ENCODE peak calls at places on chromosomes 7 and 10, in ten cellular contexts. One of them, this sample, is unnamed.

GRCh38 chr10:34813626-34814227 is 1.4 kb downstream of the PARD3 start:
- DNase-seq in tibial nerve: no peak
- DNase-seq in colonic mucosa: peak
- DNase-seq in transverse colon: peak
- DNase-seq in A549: peak
- DNase-seq in epithelial cell of esophagus: peak
- DNase-seq in foreskin fibroblast: peak
- DNase-seq in fibroblast of lung: peak
- DNase-seq in hepatocyte: peak
- DNase-seq in thyroid gland: peak
- DNase-seq in this sample: no peak

GRCh38 chr7:135684134-135684533 is 21.8 kb downstream of the STMP1 start:
- DNase-seq in hepatocyte: no peak
- DNase-seq in thyroid gland: no peak
- DNase-seq in A549: no peak
- DNase-seq in transverse colon: no peak
- DNase-seq in epithelial cell of esophagus: no peak
- DNase-seq in tibial nerve: no peak
- DNase-seq in colonic mucosa: no peak
- DNase-seq in fibroblast of lung: peak
- DNase-seq in foreskin fibroblast: peak
- DNase-seq in this sample: no peak

GRCh38 chr7:93159490-93159889 is 11.3 kb upstream of the SAMD9L start:
- DNase-seq in tibial nerve: no peak
- DNase-seq in A549: no peak
- DNase-seq in thyroid gland: no peak
- DNase-seq in foreskin fibroblast: peak
- DNase-seq in fibroblast of lung: peak
- DNase-seq in transverse colon: no peak
- DNase-seq in epithelial cell of esophagus: no peak
- DNase-seq in hepatocyte: no peak
- DNase-seq in colonic mucosa: no peak
- DNase-seq in this sample: no peak

GRCh38 chr7:95999481-95999880 is 227.1 kb downstream of the DYNC1I1 start:
- DNase-seq in tibial nerve: no peak
- DNase-seq in epithelial cell of esophagus: no peak
- DNase-seq in transverse colon: no peak
- DNase-seq in A549: no peak
- DNase-seq in thyroid gland: no peak
- DNase-seq in fibroblast of lung: no peak
- DNase-seq in foreskin fibroblast: peak
- DNase-seq in colonic mucosa: no peak
- DNase-seq in hepatocyte: no peak
- DNase-seq in this sample: no peak

GRCh38 chr7:137441451-137441850 is 97.9 kb upstream of the PTN start:
- DNase-seq in epithelial cell of esophagus: no peak
- DNase-seq in colonic mucosa: no peak
- DNase-seq in A549: no peak
- DNase-seq in hepatocyte: no peak
- DNase-seq in foreskin fibroblast: no peak
- DNase-seq in thyroid gland: no peak
- DNase-seq in tibial nerve: no peak
- DNase-seq in fibroblast of lung: no peak
- DNase-seq in transverse colon: no peak
- DNase-seq in this sample: no peak

GRCh38 chr10:17453035-17453376 is 1.4 kb downstream of the ST8SIA6 start:
- DNase-seq in hepatocyte: no peak
- DNase-seq in thyroid gland: no peak
- DNase-seq in A549: no peak
- DNase-seq in foreskin fibroblast: no peak
- DNase-seq in epithelial cell of esophagus: no peak
- DNase-seq in tibial nerve: no peak
- DNase-seq in colonic mucosa: no peak
- DNase-seq in transverse colon: no peak
- DNase-seq in fibroblast of lung: no peak
- DNase-seq in this sample: no peak

GRCh38 chr10:133388265-133388972 is 5.5 kb upstream of the MTG1 start:
- DNase-seq in hepatocyte: no peak
- DNase-seq in transverse colon: no peak
- DNase-seq in thyroid gland: no peak
- DNase-seq in epithelial cell of esophagus: no peak
- DNase-seq in A549: peak
- DNase-seq in tibial nerve: no peak
- DNase-seq in fibroblast of lung: no peak
- DNase-seq in colonic mucosa: no peak
- DNase-seq in foreskin fibroblast: no peak
- DNase-seq in this sample: no peak

GRCh38 chr7:46486264-46487206 is 565.5 kb upstream of the IGFBP3 start:
- DNase-seq in hepatocyte: peak
- DNase-seq in foreskin fibroblast: peak
- DNase-seq in transverse colon: peak
- DNase-seq in fibroblast of lung: peak
- DNase-seq in epithelial cell of esophagus: peak
- DNase-seq in tibial nerve: peak
- DNase-seq in colonic mucosa: peak
- DNase-seq in thyroid gland: no peak
- DNase-seq in A549: peak
- DNase-seq in this sample: no peak

DNA sequence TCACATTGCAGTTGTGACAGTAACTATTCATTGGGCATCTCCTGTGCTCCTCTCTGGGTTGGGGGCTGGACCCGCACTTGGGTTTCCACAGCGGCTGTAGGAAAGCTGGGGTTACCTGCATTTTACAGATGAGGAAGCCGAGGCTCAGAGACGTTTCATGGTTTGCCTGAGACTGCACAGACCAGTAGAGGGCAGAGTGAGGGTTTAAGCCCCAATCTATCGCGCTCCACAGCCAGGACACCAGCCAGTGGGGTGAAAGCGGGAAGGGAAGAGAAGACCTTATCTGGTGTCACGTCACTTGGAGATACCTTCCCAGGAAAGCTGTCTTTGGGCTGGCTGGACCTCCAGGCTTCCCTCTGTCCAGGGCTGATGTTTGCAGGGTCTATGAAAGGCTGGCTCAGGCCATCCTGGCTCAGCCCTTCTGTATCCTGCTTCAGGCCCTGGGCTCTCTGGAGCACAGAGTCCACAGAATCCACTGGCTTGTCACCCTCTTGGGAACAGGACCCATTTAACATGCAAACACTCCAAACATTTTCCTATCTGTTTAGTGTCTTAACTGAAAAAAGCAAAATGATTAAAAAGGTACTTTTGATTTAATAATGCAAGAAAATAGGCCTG is 167.7 kb downstream of the EMX2 start:
- DNase-seq in A549: peak
- DNase-seq in tibial nerve: no peak
- DNase-seq in foreskin fibroblast: no peak
- DNase-seq in epithelial cell of esophagus: no peak
- DNase-seq in thyroid gland: no peak
- DNase-seq in hepatocyte: no peak
- DNase-seq in transverse colon: no peak
- DNase-seq in colonic mucosa: no peak
- DNase-seq in fibroblast of lung: no peak
- DNase-seq in this sample: no peak
- TF ChIP-seq CTCF in A549: peak
- TF ChIP-seq CTCF in tibial nerve: no peak
- TF ChIP-seq CTCF in foreskin fibroblast: no peak
- TF ChIP-seq CTCF in epithelial cell of esophagus: no peak
- TF ChIP-seq CTCF in thyroid gland: no peak
- TF ChIP-seq CTCF in hepatocyte: no peak
- TF ChIP-seq CTCF in transverse colon: no peak
- TF ChIP-seq CTCF in colonic mucosa: no peak
- TF ChIP-seq CTCF in fibroblast of lung: no peak
- TF ChIP-seq CTCF in this sample: peak

GRCh38 chr10:103548581-103549348 is 55.3 kb downstream of the NEURL1 start:
- DNase-seq in epithelial cell of esophagus: no peak
- DNase-seq in hepatocyte: peak
- DNase-seq in thyroid gland: no peak
- DNase-seq in colonic mucosa: peak
- DNase-seq in transverse colon: peak
- DNase-seq in fibroblast of lung: no peak
- DNase-seq in A549: no peak
- DNase-seq in tibial nerve: no peak
- DNase-seq in foreskin fibroblast: no peak
- DNase-seq in this sample: no peak

GRCh38 chr10:103546401-103546800 is 52.9 kb downstream of the NEURL1 start:
- DNase-seq in foreskin fibroblast: no peak
- DNase-seq in fibroblast of lung: no peak
- DNase-seq in colonic mucosa: no peak
- DNase-seq in thyroid gland: no peak
- DNase-seq in epithelial cell of esophagus: no peak
- DNase-seq in transverse colon: no peak
- DNase-seq in hepatocyte: no peak
- DNase-seq in A549: no peak
- DNase-seq in tibial nerve: no peak
- DNase-seq in this sample: no peak

GRCh38 chr10:103547391-103547946 is 54.0 kb downstream of the NEURL1 start:
- DNase-seq in A549: no peak
- DNase-seq in colonic mucosa: peak
- DNase-seq in foreskin fibroblast: no peak
- DNase-seq in hepatocyte: peak
- DNase-seq in fibroblast of lung: no peak
- DNase-seq in epithelial cell of esophagus: no peak
- DNase-seq in transverse colon: no peak
- DNase-seq in thyroid gland: no peak
- DNase-seq in tibial nerve: no peak
- DNase-seq in this sample: no peak

GRCh38 chr10:103549349-103549685 is 55.8 kb downstream of the NEURL1 start:
- DNase-seq in tibial nerve: no peak
- DNase-seq in thyroid gland: no peak
- DNase-seq in A549: no peak
- DNase-seq in hepatocyte: no peak
- DNase-seq in epithelial cell of esophagus: no peak
- DNase-seq in colonic mucosa: no peak
- DNase-seq in transverse colon: no peak
- DNase-seq in fibroblast of lung: no peak
- DNase-seq in foreskin fibroblast: no peak
- DNase-seq in this sample: no peak

GRCh38 chr10:103548006-103548405 is 54.5 kb downstream of the NEURL1 start:
- DNase-seq in epithelial cell of esophagus: no peak
- DNase-seq in tibial nerve: no peak
- DNase-seq in A549: no peak
- DNase-seq in foreskin fibroblast: no peak
- DNase-seq in transverse colon: no peak
- DNase-seq in thyroid gland: no peak
- DNase-seq in hepatocyte: no peak
- DNase-seq in fibroblast of lung: no peak
- DNase-seq in colonic mucosa: no peak
- DNase-seq in this sample: no peak
- H3K4me3 ChIP-seq in epithelial cell of esophagus: no peak
- H3K4me3 ChIP-seq in tibial nerve: no peak
- H3K4me3 ChIP-seq in A549: no peak
- H3K4me3 ChIP-seq in foreskin fibroblast: no peak
- H3K4me3 ChIP-seq in transverse colon: no peak
- H3K4me3 ChIP-seq in thyroid gland: no peak
- H3K4me3 ChIP-seq in hepatocyte: no peak
- H3K4me3 ChIP-seq in fibroblast of lung: no peak
- H3K4me3 ChIP-seq in colonic mucosa: no peak
- H3K4me3 ChIP-seq in this sample: no peak

GRCh38 chr10:128265596-128265995 is 139.4 kb upstream of the MKI67 start:
- DNase-seq in thyroid gland: no peak
- DNase-seq in tibial nerve: no peak
- DNase-seq in epithelial cell of esophagus: no peak
- DNase-seq in hepatocyte: no peak
- DNase-seq in A549: no peak
- DNase-seq in foreskin fibroblast: no peak
- DNase-seq in fibroblast of lung: no peak
- DNase-seq in transverse colon: no peak
- DNase-seq in colonic mucosa: no peak
- DNase-seq in this sample: no peak

GRCh38 chr10:128263891-128264688 is 137.9 kb upstream of the MKI67 start:
- DNase-seq in epithelial cell of esophagus: peak
- DNase-seq in A549: peak
- DNase-seq in hepatocyte: peak
- DNase-seq in thyroid gland: peak
- DNase-seq in tibial nerve: peak
- DNase-seq in fibroblast of lung: peak
- DNase-seq in foreskin fibroblast: peak
- DNase-seq in transverse colon: peak
- DNase-seq in colonic mucosa: peak
- DNase-seq in this sample: no peak

GRCh38 chr10:128267581-128267980 is 141.4 kb upstream of the MKI67 start:
- DNase-seq in foreskin fibroblast: no peak
- DNase-seq in fibroblast of lung: no peak
- DNase-seq in A549: no peak
- DNase-seq in colonic mucosa: no peak
- DNase-seq in transverse colon: no peak
- DNase-seq in tibial nerve: no peak
- DNase-seq in thyroid gland: no peak
- DNase-seq in epithelial cell of esophagus: no peak
- DNase-seq in hepatocyte: no peak
- DNase-seq in this sample: no peak

GRCh38 chr10:128268015-128268722 is 141.9 kb upstream of the MKI67 start:
- DNase-seq in fibroblast of lung: peak
- DNase-seq in colonic mucosa: no peak
- DNase-seq in foreskin fibroblast: no peak
- DNase-seq in tibial nerve: no peak
- DNase-seq in A549: peak
- DNase-seq in transverse colon: no peak
- DNase-seq in hepatocyte: peak
- DNase-seq in thyroid gland: peak
- DNase-seq in epithelial cell of esophagus: no peak
- DNase-seq in this sample: no peak
- TF ChIP-seq CTCF in fibroblast of lung: no peak
- TF ChIP-seq CTCF in colonic mucosa: no peak
- TF ChIP-seq CTCF in foreskin fibroblast: no peak
- TF ChIP-seq CTCF in tibial nerve: peak
- TF ChIP-seq CTCF in A549: peak
- TF ChIP-seq CTCF in transverse colon: no peak
- TF ChIP-seq CTCF in hepatocyte: peak
- TF ChIP-seq CTCF in thyroid gland: no peak
- TF ChIP-seq CTCF in epithelial cell of esophagus: peak
- TF ChIP-seq CTCF in this sample: peak

DNA sequence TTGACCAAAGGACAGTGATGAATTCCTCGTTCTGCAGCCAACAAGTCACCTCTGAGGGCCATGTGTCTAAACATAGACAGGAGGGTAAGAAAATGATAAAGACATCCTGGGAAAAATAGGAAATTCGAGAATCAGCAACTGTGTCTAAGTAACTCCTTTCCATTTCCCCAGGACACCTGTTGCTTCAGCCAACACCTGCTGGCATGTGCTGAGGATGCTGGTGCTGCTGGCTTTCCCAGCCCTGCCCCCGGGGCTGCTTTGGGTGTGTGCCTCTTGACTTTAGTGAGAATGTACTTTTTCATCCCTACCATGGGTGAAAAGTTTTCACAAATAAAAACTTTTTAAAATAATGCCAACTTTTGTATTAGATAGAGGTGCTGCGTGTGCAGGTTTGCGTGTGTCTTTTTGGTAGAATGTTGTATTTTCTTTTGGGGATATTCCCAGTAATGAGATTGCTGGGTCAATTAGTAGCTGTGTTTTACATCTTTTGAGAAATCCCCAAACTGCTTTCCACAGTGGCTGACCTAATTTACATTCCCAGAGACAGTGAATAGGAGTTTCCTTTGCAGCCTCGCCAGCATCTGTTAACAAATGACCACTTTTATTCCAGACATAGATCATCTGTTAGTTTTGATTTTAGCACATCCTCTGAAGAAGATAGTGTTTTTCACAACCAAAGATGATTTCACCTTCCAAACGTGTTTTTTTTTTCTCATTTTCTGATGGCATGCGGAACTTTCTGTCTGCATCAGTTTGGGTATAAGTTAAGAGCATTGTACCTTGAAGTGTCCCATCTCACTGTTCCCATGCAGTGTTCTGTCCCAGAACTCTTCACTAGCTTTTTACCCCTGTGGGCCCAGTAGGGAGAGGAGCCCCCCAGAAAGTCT is 104.2 kb upstream of the ACBD5 start:
- DNase-seq in tibial nerve: no peak
- DNase-seq in colonic mucosa: no peak
- DNase-seq in A549: no peak
- DNase-seq in hepatocyte: no peak
- DNase-seq in fibroblast of lung: no peak
- DNase-seq in foreskin fibroblast: no peak
- DNase-seq in epithelial cell of esophagus: no peak
- DNase-seq in transverse colon: no peak
- DNase-seq in thyroid gland: no peak
- DNase-seq in this sample: no peak
- H3K4me3 ChIP-seq in tibial nerve: no peak
- H3K4me3 ChIP-seq in colonic mucosa: no peak
- H3K4me3 ChIP-seq in A549: no peak
- H3K4me3 ChIP-seq in hepatocyte: no peak
- H3K4me3 ChIP-seq in fibroblast of lung: no peak
- H3K4me3 ChIP-seq in foreskin fibroblast: no peak
- H3K4me3 ChIP-seq in epithelial cell of esophagus: no peak
- H3K4me3 ChIP-seq in transverse colon: no peak
- H3K4me3 ChIP-seq in thyroid gland: no peak
- H3K4me3 ChIP-seq in this sample: no peak